ENCODE peak calls at places on chromosome 19, in five cellular contexts. R, O, E, A and G are unnamed samples.
A peak's percentile ranks its signal among the peaks of the same experiment; 100 is the strongest.

GRCh38 chr19:56333506-56333905 is 18.9 kb upstream of the ZSCAN5A start:
- DNase-seq in R (no peak), O (peak; percentile 72), E (no peak), A (no peak), G (peak; percentile 22)

GRCh38 chr19:40543029-40543597 is 33.6 kb upstream of the SHKBP1 start:
- DNase-seq in O (no peak), R (no peak), E (no peak), A (no peak), G (no peak)

GRCh38 chr19:41957838-41958366 is 1.2 kb downstream of the RABAC1 start:
- DNase-seq in R (no peak), O (peak; percentile 90), E (no peak), A (peak; percentile 51), G (no peak)

GRCh38 chr19:6572217-6572616 is 18.7 kb downstream of the CD70 start:
- DNase-seq in A (no peak), E (no peak), R (no peak), O (no peak), G (no peak)

GRCh38 chr19:34556500-34556899 is 74.9 kb downstream of the WTIP start:
- DNase-seq in R (no peak), A (no peak), O (peak; percentile 20), E (peak; percentile 25), G (no peak)

GRCh38 chr19:843836-844299 is 3.1 kb downstream of the PRTN3 start:
- DNase-seq in R (no peak), E (no peak), O (no peak), A (no peak), G (no peak)

GRCh38 chr19:10289836-10290438 is at the start of gene ICAM5:
- DNase-seq in A (no peak), R (no peak), E (no peak), O (no peak), G (no peak)

GRCh38 chr19:29527500-29528328 is 1.9 kb downstream of the VSTM2B start:
- DNase-seq in E (no peak), R (no peak), A (no peak), O (no peak), G (no peak)

GRCh38 chr19:54336893-54337857 is 1.8 kb downstream of the LILRA4 start:
- DNase-seq in R (no peak), E (no peak), O (no peak), A (no peak), G (no peak)

GRCh38 chr19:1646149-1646930 is 6.1 kb downstream of the TCF3 start:
- DNase-seq in O (no peak), E (no peak), R (no peak), A (no peak), G (no peak)

GRCh38 chr19:7542556-7543348 is 7.2 kb downstream of the PNPLA6 start:
- DNase-seq in O (no peak), E (no peak), A (no peak), R (no peak), G (no peak)

GRCh38 chr19:3613765-3614661 is 7.3 kb upstream of the TBXA2R start:
- DNase-seq in R (no peak), A (no peak), O (no peak), E (no peak), G (no peak)

GRCh38 chr19:39327990-39328705 is 7.5 kb upstream of the LRFN1 start:
- DNase-seq in A (peak; percentile 84), O (peak; percentile 54), R (peak; percentile 69), E (peak; percentile 72), G (peak; percentile 79)

GRCh38 chr19:49017666-49018351 is 918 bp upstream of the LHB start:
- DNase-seq in A (peak; percentile 60), R (peak; percentile 58), O (peak; percentile 87), E (no peak), G (peak; percentile 53)